ENCODE peak calls at places on chromosomes 7 and 10, in four cellular contexts. L is heart right ventricle, P is B cell, X is HepG2. S is an unnamed sample.

GRCh38 chr10:124378817-124379510 is 39.8 kb downstream of the OAT start:
- DNase-seq in X (no peak), P (no peak), L (no peak), S (no peak)

GRCh38 chr10:133225707-133226191 is 4.3 kb upstream of the UTF1 start:
- DNase-seq in L (no peak), X (no peak), P (no peak), S (no peak)

GRCh38 chr10:65941098-65941655 is 984.7 kb upstream of the LRRTM3 start:
- DNase-seq in L (no peak), X (peak; percentile 2), P (no peak), S (no peak)

GRCh38 chr10:14325325-14325955 is 5.3 kb downstream of the FRMD4A start:
- DNase-seq in P (no peak), X (peak; percentile 24), L (peak; percentile 33), S (no peak)

GRCh38 chr10:66322261-66322660 is 603.6 kb upstream of the LRRTM3 start:
- DNase-seq in L (no peak), X (no peak), P (no peak), S (no peak)

GRCh38 chr10:61900829-61901783 is at the start of gene ARID5B:
- DNase-seq in P (peak; percentile 47), L (no peak), X (peak; percentile 68), S (peak; percentile 51)

GRCh38 chr7:143965280-143965679 is 10.6 kb downstream of the OR2F1 start:
- DNase-seq in X (peak; percentile 6), P (no peak), L (no peak), S (no peak)

GRCh38 chr7:150401861-150402631 is 22.9 kb downstream of the ZNF775 start:
- DNase-seq in X (no peak), L (no peak), P (no peak), S (no peak)

GRCh38 chr10:82319558-82319957 is 444.6 kb downstream of the NRG3 start:
- DNase-seq in L (no peak), X (no peak), P (no peak), S (no peak)

GRCh38 chr7:27147211-27148030 is at the start of gene HOXA6:
- DNase-seq in X (no peak), L (no peak), P (peak; percentile 62), S (no peak)

GRCh38 chr7:55050286-55050685 is 31.5 kb downstream of the EGFR start:
- DNase-seq in X (no peak), L (no peak), P (no peak), S (no peak)

GRCh38 chr10:102581401-102581800 is 62.9 kb upstream of the TRIM8 start:
- DNase-seq in X (no peak), L (no peak), P (no peak), S (no peak)

GRCh38 chr10:91210435-91210834 is 10.0 kb upstream of the PCGF5 start:
- DNase-seq in P (no peak), L (no peak), X (peak; percentile 42), S (no peak)

GRCh38 chr10:18681366-18681765 is 22.1 kb downstream of the ARL5B start:
- DNase-seq in L (no peak), X (no peak), P (no peak), S (no peak)

GRCh38 chr10:62610649-62611229 is 193.8 kb upstream of the ADO start:
- DNase-seq in L (peak; percentile 28), X (peak; percentile 35), P (peak; percentile 84), S (peak; percentile 30)

GRCh38 chr7:55493416-55493815 is 78.9 kb downstream of the VOPP1 start:
- DNase-seq in L (no peak), X (no peak), P (no peak), S (peak; percentile 32)

GRCh38 chr10:131891196-131891928 is 9.4 kb upstream of the PPP2R2D start:
- DNase-seq in L (no peak), X (peak; percentile 37), P (no peak), S (no peak)

GRCh38 chr10:87503892-87504291 is 801 bp upstream of the MINPP1 start:
- DNase-seq in P (no peak), L (no peak), X (peak; percentile 21), S (peak; percentile 54)

GRCh38 chr10:49361178-49361554 is 34.7 kb downstream of the DRGX start:
- DNase-seq in L (no peak), X (no peak), P (no peak), S (no peak)

GRCh38 chr7:116364469-116364868 is 135.1 kb upstream of the CAV2 start:
- DNase-seq in X (no peak), L (no peak), P (no peak), S (no peak)

GRCh38 chr7:42385912-42386311 is 148.9 kb upstream of the GLI3 start:
- DNase-seq in L (no peak), X (no peak), P (no peak), S (no peak)
- TF ChIP-seq CTCF in L (no peak), X (no peak), P (no peak), S (peak; percentile 43)

GRCh38 chr10:20768849-20769248 is 128.3 kb downstream of the NEBL start:
- DNase-seq in X (no peak), P (no peak), L (no peak), S (no peak)
- TF ChIP-seq CTCF in X (peak; percentile 9), P (no peak), L (peak; percentile 73), S (no peak)

GRCh38 chr10:20811131-20811530 is 86.0 kb downstream of the NEBL start:
- DNase-seq in P (no peak), X (no peak), L (no peak), S (no peak)
- TF ChIP-seq CTCF in P (no peak), X (no peak), L (no peak), S (no peak)

GRCh38 chr10:4174197-4174596 is 389.2 kb upstream of the KLF6 start:
- DNase-seq in P (no peak), L (no peak), X (peak; percentile 7), S (no peak)
- TF ChIP-seq CTCF in P (no peak), L (no peak), X (peak; percentile 28), S (peak; percentile 23)

GRCh38 chr10:34526758-34527730 is 288.1 kb downstream of the PARD3 start:
- DNase-seq in P (no peak), L (no peak), X (no peak), S (peak; percentile 93)
- TF ChIP-seq CTCF in P (no peak), L (no peak), X (peak; percentile 14), S (peak; percentile 67)

GRCh38 chr10:113297226-113297625 is 255.6 kb upstream of the HABP2 start:
- DNase-seq in L (no peak), P (no peak), X (no peak), S (peak; percentile 64)
- TF ChIP-seq CTCF in L (no peak), P (no peak), X (no peak), S (peak; percentile 20)

GRCh38 chr10:3081383-3081981 is 14.1 kb downstream of the PFKP start:
- DNase-seq in X (no peak), L (no peak), P (no peak), S (no peak)

GRCh38 chr10:3082290-3082689 is 14.9 kb downstream of the PFKP start:
- DNase-seq in P (no peak), X (no peak), L (no peak), S (no peak)

GRCh38 chr10:3077940-3078630 is 10.7 kb downstream of the PFKP start:
- DNase-seq in P (no peak), L (no peak), X (no peak), S (no peak)

GRCh38 chr10:3077506-3077905 is 10.2 kb downstream of the PFKP start:
- DNase-seq in L (no peak), X (no peak), P (no peak), S (no peak)

DNA sequence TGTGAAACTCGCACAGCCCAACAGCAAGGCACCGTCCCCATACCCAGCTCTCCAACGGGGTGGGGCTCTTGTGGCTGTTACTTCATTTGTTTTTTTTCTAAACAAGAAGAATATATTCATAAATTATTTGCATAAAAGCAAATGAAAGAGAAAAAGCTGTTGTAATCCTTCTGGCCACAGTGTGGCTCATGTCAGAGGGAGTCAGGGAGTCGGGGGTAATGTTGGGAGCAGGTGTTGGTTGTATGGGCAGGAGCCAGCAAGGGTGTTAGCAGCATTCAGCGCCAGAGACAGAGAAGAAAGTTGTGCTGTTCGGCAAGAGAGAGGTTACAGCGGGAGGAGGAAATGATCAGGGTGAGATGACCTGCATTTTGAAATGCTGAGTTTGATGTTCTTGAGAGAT is 13.3 kb downstream of the PFKP start:
- DNase-seq in P (no peak), X (no peak), L (no peak), S (no peak)
- TF ChIP-seq CTCF in P (no peak), X (no peak), L (peak; percentile 12), S (peak; percentile 27)

GRCh38 chr7:40047661-40048060 is 86.8 kb downstream of the MPLKIP start:
- DNase-seq in X (peak; percentile 4), L (no peak), P (no peak), S (no peak)
- TF ChIP-seq CTCF in X (no peak), L (no peak), P (no peak), S (peak; percentile 66)

S was measured in HFFc6.